ENCODE peak calls at places on chromosomes 4 and X, in nine cellular contexts. U is GM12865; F is WERI-Rb-1; E is activated CD4-positive, alpha-beta memory T cell treated with anti-CD3 and anti-CD28 coated beads, Interleukin-2, amount 10 ng/mL, durations not matched to agents 7 days and 5 days; L is globus pallidus; V is hippocampal formation; Z is NCI-H1092; B is T-helper 2 cell; I is HTR-8/SVneo. R is an unnamed sample.

GRCh38 chr4:76993787-76994641 is 44.5 kb downstream of the SEPTIN11 start:
- DNase-seq in E (peak), L (no peak), B (no peak), I (no peak), V (no peak), Z (peak), U (peak), F (no peak), R (no peak)

GRCh38 chr4:3267576-3268394 is 18.8 kb downstream of the MSANTD1 start:
- DNase-seq in B (no peak), I (no peak), L (no peak), U (no peak), Z (no peak), F (no peak), E (no peak), V (no peak), R (no peak)

GRCh38 chr4:155403886-155404285 is 27.1 kb upstream of the MAP9 start:
- DNase-seq in B (no peak), I (peak), U (peak), E (no peak), L (peak), Z (no peak), F (no peak), V (no peak), R (peak)

GRCh38 chr4:140092094-140092820 is 61.7 kb downstream of the MAML3 start:
- DNase-seq in Z (peak), F (peak), E (no peak), V (peak), B (no peak), U (no peak), I (no peak), L (peak), R (peak)

GRCh38 chrX:83759872-83760271 is 101.1 kb upstream of the CYLC1 start:
- DNase-seq in F (no peak), E (no peak), Z (peak), V (no peak), I (no peak), B (no peak), L (no peak), U (peak), R (peak)

GRCh38 chr4:38385286-38386010 is 278.6 kb upstream of the KLF3 start:
- DNase-seq in F (no peak), U (no peak), B (no peak), L (no peak), V (no peak), Z (no peak), E (no peak), I (no peak), R (no peak)

GRCh38 chr4:102163404-102164140 is 181.7 kb downstream of the SLC39A8 start:
- DNase-seq in U (no peak), I (no peak), L (no peak), F (no peak), Z (no peak), V (no peak), E (no peak), B (no peak), R (no peak)

GRCh38 chr4:1502501-1502886 is 96.3 kb upstream of the NKX1-1 start:
- DNase-seq in F (peak), B (no peak), V (no peak), I (no peak), E (no peak), L (no peak), Z (no peak), U (no peak), R (no peak)

GRCh38 chr4:120659626-120660170 is 262.8 kb downstream of the PRDM5 start:
- DNase-seq in B (no peak), L (no peak), Z (no peak), U (no peak), F (peak), E (no peak), I (no peak), V (no peak), R (no peak)

GRCh38 chr4:124202106-124202505 is 510.4 kb downstream of the ANKRD50 start:
- DNase-seq in I (no peak), E (no peak), U (no peak), F (no peak), V (no peak), Z (no peak), L (no peak), B (no peak), R (no peak)

GRCh38 chr4:124753941-124754581 is 41.5 kb upstream of the ANKRD50 start:
- DNase-seq in F (no peak), B (no peak), Z (peak), I (no peak), E (no peak), L (no peak), V (no peak), U (no peak), R (no peak)

GRCh38 chrX:5031792-5032191 is 1196.9 kb downstream of the NLGN4X start:
- DNase-seq in V (no peak), B (no peak), L (no peak), Z (no peak), F (no peak), E (no peak), U (no peak), I (no peak), R (no peak)

GRCh38 chr4:122249357-122249756 is 97.2 kb downstream of the BLTP1 start:
- DNase-seq in E (no peak), B (no peak), L (no peak), F (no peak), U (no peak), Z (no peak), I (no peak), V (no peak), R (no peak)

GRCh38 chrX:13170966-13171558 is 126.6 kb upstream of the FAM9C start:
- DNase-seq in E (no peak), B (no peak), F (no peak), I (no peak), U (no peak), L (no peak), Z (no peak), V (no peak), R (no peak)

R was measured in NCI-H526 treated with DMSO at 0.1 percent for 48 hours.